ENCODE peak calls at places on chromosomes 6 and 20, in seven cellular contexts. P is left lung, U is heart left ventricle, S is aorta, F is testis, I is SK-N-SH, Q is neuronal stem cell. B is an unnamed sample. For H3K9me3, the result is how much of the 10 kb centered on the place peaks cover.

GRCh38 chr6:84657025-84657424 is 107.4 kb downstream of the TBX18 start:
- DNase-seq in S (no peak), I (no peak), Q (no peak), P (no peak), U (no peak), F (no peak), B (no peak)

GRCh38 chr6:7086488-7086887 is 21.3 kb upstream of the RREB1 start:
- DNase-seq in I (no peak), P (no peak), U (peak), Q (no peak), S (peak), F (peak), B (no peak)

GRCh38 chr6:100554228-100554627 is 89.5 kb upstream of the SIM1 start:
- DNase-seq in S (no peak), P (no peak), Q (no peak), U (no peak), I (no peak), F (no peak), B (no peak)

GRCh38 chr6:44771647-44772415 is 384.3 kb downstream of the CDC5L start:
- DNase-seq in I (no peak), S (peak), F (peak), U (no peak), Q (no peak), P (no peak), B (no peak)

GRCh38 chr6:19737968-19738367 is 99.2 kb upstream of the ID4 start:
- DNase-seq in I (no peak), Q (no peak), S (no peak), U (no peak), P (no peak), F (no peak), B (no peak)

GRCh38 chr6:106059331-106059730 is 26.8 kb upstream of the PRDM1 start:
- DNase-seq in F (no peak), U (no peak), I (no peak), S (no peak), P (no peak), Q (no peak), B (no peak)

GRCh38 chr6:96604420-96604819 is 41.5 kb downstream of the FHL5 start:
- DNase-seq in F (no peak), S (no peak), Q (no peak), U (no peak), I (no peak), P (no peak), B (no peak)

GRCh38 chr6:133610271-133610840 is 278.6 kb upstream of the TCF21 start:
- DNase-seq in S (no peak), F (no peak), I (no peak), U (no peak), Q (no peak), P (no peak), B (no peak)

GRCh38 chr6:50853924-50854323 is 35.3 kb downstream of the TFAP2B start:
- DNase-seq in F (no peak), I (no peak), Q (no peak), U (no peak), P (no peak), S (no peak), B (no peak)

GRCh38 chr20:58019027-58019849 is 209.2 kb downstream of the ANKRD60 start:
- DNase-seq in I (no peak), F (no peak), U (no peak), Q (no peak), S (peak), P (no peak), B (no peak)

GRCh38 chr6:48080227-48081009 is 30.6 kb downstream of the PTCHD4 start:
- DNase-seq in P (no peak), U (no peak), F (no peak), Q (no peak), I (no peak), S (no peak), B (no peak)

GRCh38 chr6:81831274-81831673 is 78.8 kb upstream of the TENT5A start:
- DNase-seq in Q (no peak), I (no peak), F (no peak), S (no peak), U (no peak), P (no peak), B (no peak)

GRCh38 chr6:56226946-56227879 is 20.2 kb downstream of the COL21A1 start:
- DNase-seq in U (no peak), F (no peak), S (no peak), P (no peak), I (no peak), Q (no peak), B (no peak)

GRCh38 chr6:124882580-124883393 is 79.5 kb upstream of the RNF217 start:
- DNase-seq in I (no peak), F (no peak), P (no peak), Q (no peak), S (no peak), U (no peak), B (no peak)

GRCh38 chr6:157625764-157626163 is 197.3 kb upstream of the SNX9 start:
- DNase-seq in I (no peak), F (no peak), S (no peak), U (no peak), P (no peak), Q (no peak), B (no peak)

GRCh38 chr6:18343741-18344140 is 43.4 kb upstream of the RNF144B start:
- DNase-seq in P (no peak), F (no peak), Q (no peak), S (no peak), U (no peak), I (no peak), B (no peak)

GRCh38 chr6:33717857-33718552 is 6.5 kb upstream of the UQCC2 start:
- DNase-seq in P (no peak), I (no peak), F (peak), U (no peak), S (no peak), Q (no peak), B (no peak)

GRCh38 chr6:137799950-137800568 is 67.0 kb upstream of the TNFAIP3 start:
- DNase-seq in Q (no peak), P (no peak), F (peak), I (peak), U (peak), S (no peak), B (peak)

GRCh38 chr6:154070657-154071056 is 31.6 kb downstream of the OPRM1 start:
- DNase-seq in I (no peak), F (no peak), Q (no peak), U (no peak), S (no peak), P (no peak), B (no peak)

GRCh38 chr6:168385380-168385779 is 55.6 kb upstream of the SMOC2 start:
- DNase-seq in Q (no peak), I (no peak), U (no peak), F (no peak), S (no peak), P (no peak), B (no peak)

GRCh38 chr20:62275263-62275619 is 27.6 kb upstream of the ADRM1 start:
- DNase-seq in U (no peak), I (no peak), S (no peak), F (no peak), Q (no peak), P (no peak), B (no peak)

GRCh38 chr6:109024368-109024767 is 70.3 kb downstream of the SESN1 start:
- DNase-seq in U (no peak), I (no peak), P (no peak), S (no peak), F (no peak), Q (no peak), B (no peak)

GRCh38 chr6:101296184-101296583 is 97.3 kb upstream of the GRIK2 start:
- DNase-seq in F (no peak), S (no peak), P (peak), U (no peak), I (peak), Q (no peak), B (no peak)

DNA sequence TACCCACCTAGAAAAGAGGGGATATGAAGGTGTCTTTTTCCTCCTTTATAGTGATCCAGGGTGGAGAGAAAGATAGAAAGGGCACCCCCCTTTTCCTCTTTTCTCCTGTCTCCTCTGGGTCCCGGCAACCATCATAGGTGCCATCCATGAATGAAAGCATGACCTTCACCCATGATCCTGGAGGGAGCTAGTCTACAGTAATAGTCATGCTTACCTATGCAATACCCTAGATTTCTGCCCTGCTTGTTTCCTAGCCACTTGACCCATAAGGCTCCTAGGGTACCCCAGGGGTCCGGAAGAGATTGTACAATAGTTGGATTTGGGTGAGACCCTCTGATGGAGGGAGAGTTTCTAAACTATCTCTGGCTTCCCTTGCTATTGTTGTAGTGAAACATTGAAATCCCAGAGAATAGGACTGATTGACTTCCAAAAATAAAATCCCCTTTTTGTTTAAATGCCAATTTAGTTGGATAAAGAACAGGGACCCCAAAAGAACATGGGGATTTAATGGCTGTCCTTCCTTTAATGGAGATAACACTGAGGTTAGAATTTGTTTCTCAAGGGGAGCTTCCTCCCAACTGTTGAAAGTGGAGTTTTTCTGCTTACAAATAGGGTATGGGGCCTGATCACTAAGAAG is 366.8 kb upstream of the KHDRBS2 start:
- DNase-seq in P (no peak), U (no peak), Q (peak), S (no peak), F (no peak), I (no peak), B (no peak)
- H3K9me3 ChIP-seq in P (under half), U (under half), Q (under half), S (under half), F (under half), I (under half), B (under half)

GRCh38 chr20:29301624-29302259 is 1955.7 kb upstream of the DEFB115 start:
- DNase-seq in I (no peak), U (no peak), Q (no peak), S (no peak), F (no peak), P (no peak), B (no peak)
- H3K9me3 ChIP-seq in I (under half), U (under half), Q (under half), S (under half), F (under half), P (under half), B (under half)

DNA sequence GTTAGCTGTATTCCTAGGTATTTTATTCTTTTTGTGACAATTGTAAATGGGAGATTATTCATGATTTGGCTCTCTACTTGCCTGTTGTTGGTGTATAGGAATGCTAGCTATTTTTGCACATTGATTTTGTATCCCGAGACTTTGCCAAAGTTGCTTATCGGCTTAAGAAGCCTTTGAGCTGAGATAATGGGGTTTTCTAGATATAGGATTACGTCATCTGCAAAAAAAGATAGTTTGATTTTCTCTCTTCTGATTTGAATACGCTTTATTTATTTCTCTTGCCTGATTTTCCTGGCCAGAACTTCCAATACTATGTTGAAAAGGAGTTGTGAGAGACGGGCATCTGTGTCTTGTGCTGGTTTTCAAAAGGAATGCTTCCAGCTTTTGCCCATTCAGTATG is 163.2 kb upstream of the UST start:
- DNase-seq in P (no peak), Q (no peak), F (no peak), S (no peak), U (no peak), I (no peak), B (no peak)
- H3K9me3 ChIP-seq in P (under half), Q (under half), F (under half), S (under half), U (under half), I (under half), B (under half)

GRCh38 chr20:29325304-29325640 is 1932.2 kb upstream of the DEFB115 start:
- DNase-seq in P (peak), S (no peak), Q (no peak), I (no peak), U (no peak), F (no peak), B (no peak)

GRCh38 chr20:29326376-29327070 is 1930.9 kb upstream of the DEFB115 start:
- DNase-seq in F (no peak), U (no peak), P (peak), I (no peak), Q (no peak), S (no peak), B (no peak)
- H3K9me3 ChIP-seq in F (under half), U (under half), P (under half), I (under half), Q (under half), S (under half), B (under half)